ENCODE peak calls at places on chromosomes 7 and 10, in eight cellular contexts. P, W, C, H, K, X, E and T are unnamed samples.

GRCh38 chr7:727104-727805 is at the start of gene PRKAR1B:
- DNase-seq in X (no peak), E (no peak), C (no peak), K (no peak), H (peak), P (no peak), W (no peak), T (no peak)

GRCh38 chr7:122217125-122217524 is 73.1 kb upstream of the AASS start:
- DNase-seq in E (no peak), H (no peak), K (peak), C (no peak), W (no peak), P (no peak), X (peak), T (no peak)

GRCh38 chr10:132465889-132466519 is 69.0 kb downstream of the PWWP2B start:
- DNase-seq in K (no peak), H (no peak), W (no peak), C (no peak), E (no peak), P (no peak), X (no peak), T (no peak)

GRCh38 chr7:76260171-76260703 is 42.2 kb upstream of the HSPB1 start:
- DNase-seq in C (no peak), H (peak), P (peak), E (no peak), W (no peak), X (peak), K (peak), T (no peak)

GRCh38 chr10:93495654-93496321 is 624 bp upstream of the CEP55 start:
- DNase-seq in H (peak), E (no peak), X (no peak), W (no peak), P (no peak), C (no peak), K (no peak), T (no peak)

GRCh38 chr10:24208661-24209420 is at the start of gene KIAA1217:
- DNase-seq in W (peak), H (peak), E (no peak), X (peak), C (no peak), K (peak), P (no peak), T (no peak)

GRCh38 chr7:112596260-112596659 is 115.5 kb downstream of the LSMEM1 start:
- DNase-seq in X (peak), H (no peak), C (peak), E (no peak), P (no peak), W (no peak), K (peak), T (peak)

GRCh38 chr10:95290801-95291633 is at the start of gene PDLIM1:
- DNase-seq in C (no peak), P (no peak), H (peak), E (peak), X (peak), K (peak), W (peak), T (no peak)

GRCh38 chr10:1123198-1123597 is 67.0 kb downstream of the WDR37 start:
- DNase-seq in P (no peak), H (no peak), E (no peak), K (peak), C (no peak), W (no peak), X (peak), T (no peak)

GRCh38 chr10:110597476-110597875 is 30.0 kb downstream of the SMC3 start:
- DNase-seq in K (no peak), W (no peak), E (no peak), P (no peak), H (no peak), C (no peak), X (peak), T (no peak)

GRCh38 chr7:98520356-98520932 is 96.6 kb upstream of the NPTX2 start:
- DNase-seq in X (no peak), C (no peak), E (no peak), W (no peak), K (no peak), H (no peak), P (no peak), T (no peak)

GRCh38 chr10:69895759-69896158 is 94.1 kb downstream of the COL13A1 start:
- DNase-seq in W (no peak), P (no peak), C (peak), E (no peak), X (peak), H (no peak), K (peak), T (peak)

GRCh38 chr10:71526662-71527061 is 129.9 kb downstream of the CDH23 start:
- DNase-seq in K (no peak), C (no peak), X (no peak), H (no peak), W (no peak), P (no peak), E (no peak), T (no peak)

GRCh38 chr7:65980478-65981250 is 1.3 kb downstream of the GUSB start:
- DNase-seq in E (peak), X (no peak), W (peak), K (peak), P (peak), H (no peak), C (no peak), T (no peak)

GRCh38 chr10:132158122-132158741 is 28.5 kb upstream of the DPYSL4 start:
- DNase-seq in K (no peak), H (no peak), C (no peak), E (no peak), X (no peak), P (no peak), W (no peak), T (no peak)

GRCh38 chr10:68253356-68253755 is 21.4 kb upstream of the ATOH7 start:
- DNase-seq in K (no peak), W (no peak), X (no peak), C (no peak), E (no peak), H (no peak), P (no peak), T (no peak)

GRCh38 chr10:24168258-24169170 is 40.4 kb upstream of the KIAA1217 start:
- DNase-seq in K (no peak), H (no peak), W (no peak), P (no peak), E (no peak), C (no peak), X (no peak), T (no peak)

GRCh38 chr10:48231699-48232315 is 42.7 kb downstream of the FRMPD2 start:
- DNase-seq in W (no peak), K (no peak), C (no peak), P (no peak), X (no peak), E (no peak), H (no peak), T (no peak)

GRCh38 chr10:1399431-1400120 is 337.7 kb downstream of the ADARB2 start:
- DNase-seq in H (no peak), K (no peak), C (no peak), W (no peak), P (no peak), X (no peak), E (no peak), T (no peak)

GRCh38 chr10:123270221-123270620 is 116.0 kb downstream of the BUB3 start:
- DNase-seq in P (no peak), K (peak), C (peak), E (no peak), W (no peak), H (no peak), X (peak), T (peak)

GRCh38 chr7:36906956-36907355 is 182.7 kb upstream of the AOAH start:
- DNase-seq in P (no peak), W (no peak), H (no peak), C (no peak), X (no peak), K (no peak), E (no peak), T (no peak)

GRCh38 chr10:126004752-126005151 is 108.4 kb downstream of the FANK1 start:
- DNase-seq in H (no peak), E (no peak), C (no peak), K (no peak), W (no peak), P (no peak), X (no peak), T (no peak)

GRCh38 chr10:73589538-73590126 is 1.5 kb downstream of the USP54 start:
- DNase-seq in E (no peak), X (peak), H (peak), W (no peak), C (no peak), P (no peak), K (peak), T (no peak)

GRCh38 chr7:45584261-45585210 is 10.4 kb downstream of the ADCY1 start:
- DNase-seq in X (no peak), H (no peak), C (no peak), K (no peak), E (no peak), P (no peak), W (no peak), T (no peak)

GRCh38 chr10:72291019-72291532 is 17.4 kb downstream of the DDIT4 start:
- DNase-seq in E (peak), P (no peak), K (no peak), H (no peak), X (no peak), W (no peak), C (no peak), T (no peak)

GRCh38 chr10:27446091-27446918 is 57.8 kb upstream of the RAB18 start:
- DNase-seq in P (no peak), K (peak), E (no peak), W (no peak), X (peak), H (peak), C (peak), T (no peak)

GRCh38 chr10:83248232-83248631 is 891.1 kb upstream of the GHITM start:
- DNase-seq in E (no peak), C (peak), K (no peak), X (no peak), W (no peak), H (no peak), P (no peak), T (no peak)

GRCh38 chr7:49644402-49645166 is 128.9 kb upstream of the VWC2 start:
- DNase-seq in E (no peak), W (no peak), P (no peak), H (no peak), X (no peak), K (no peak), C (no peak), T (no peak)

GRCh38 chr10:47309403-47310089 is 9.5 kb downstream of the GDF10 start:
- DNase-seq in P (no peak), H (peak), E (no peak), X (no peak), C (no peak), K (peak), W (no peak), T (no peak)

GRCh38 chr7:98115746-98116525 is 9.3 kb downstream of the LMTK2 start:
- DNase-seq in W (no peak), P (no peak), K (no peak), X (no peak), C (no peak), E (no peak), H (peak), T (no peak)